ENCODE peak calls at places on chromosomes 16 and 17, in six cellular contexts. V is GM23338, M is HCT116, X is neural progenitor cell, F is OCI-LY7, A is hepatocyte. E is an unnamed sample.

GRCh38 chr16:383326-384020 is 1.7 kb upstream of the PGAP6 start:
- DNase-seq in F (peak; percentile 93), X (peak; percentile 67), A (peak; percentile 82), V (peak; percentile 90), M (peak; percentile 59), E (no peak)

GRCh38 chr16:29804455-29805231 is 1.7 kb upstream of the MAZ start:
- DNase-seq in F (peak; percentile 53), A (no peak), V (peak; percentile 28), M (no peak), X (peak; percentile 43), E (peak; percentile 71)

GRCh38 chr17:38572665-38573365 is 32.9 kb downstream of the SRCIN1 start:
- DNase-seq in M (no peak), A (peak; percentile 72), X (peak; percentile 94), F (no peak), V (peak; percentile 77), E (peak; percentile 26)

GRCh38 chr16:825298-826061 is 24.9 kb upstream of the GNG13 start:
- DNase-seq in X (no peak), A (peak; percentile 58), F (no peak), V (no peak), M (no peak), E (peak; percentile 59)

GRCh38 chr17:66089764-66090163 is 102.2 kb downstream of the CEP112 start:
- DNase-seq in F (no peak), M (no peak), X (no peak), A (no peak), V (no peak), E (no peak)

GRCh38 chr17:2266045-2266864 is 37.3 kb downstream of the SMG6 start:
- DNase-seq in A (no peak), V (no peak), X (no peak), F (no peak), M (no peak), E (no peak)

GRCh38 chr16:78106659-78107058 is 7.2 kb downstream of the WWOX start:
- DNase-seq in X (no peak), M (no peak), A (no peak), V (no peak), F (no peak), E (no peak)

GRCh38 chr17:7956208-7956965 is 24.4 kb downstream of the CNTROB start:
- DNase-seq in V (no peak), A (peak; percentile 77), M (no peak), F (no peak), X (no peak), E (no peak)

GRCh38 chr16:11424118-11424460 is 78.8 kb downstream of the RMI2 start:
- DNase-seq in X (no peak), V (no peak), A (no peak), M (no peak), F (no peak), E (no peak)

GRCh38 chr17:55426851-55427586 is 5.4 kb upstream of the MMD start:
- DNase-seq in F (no peak), M (no peak), X (no peak), A (no peak), V (no peak), E (peak; percentile 85)

GRCh38 chr16:61909074-61909473 is 127.2 kb downstream of the CDH8 start:
- DNase-seq in F (no peak), V (no peak), X (no peak), M (no peak), A (no peak), E (no peak)

GRCh38 chr16:56401482-56401881 is 23.9 kb downstream of the AMFR start:
- DNase-seq in F (peak; percentile 19), M (peak; percentile 12), X (peak; percentile 22), A (no peak), V (peak; percentile 66), E (no peak)

GRCh38 chr16:67283826-67284555 is 4.7 kb downstream of the PLEKHG4 start:
- DNase-seq in M (no peak), F (no peak), V (no peak), A (no peak), X (no peak), E (no peak)

GRCh38 chr16:52976539-52977167 is 76.0 kb downstream of the CHD9NB start:
- DNase-seq in A (peak; percentile 42), X (peak; percentile 30), V (peak; percentile 64), M (peak; percentile 7), F (peak; percentile 49), E (peak; percentile 50)

GRCh38 chr16:57372372-57373116 is at the start of gene CX3CL1:
- DNase-seq in M (no peak), X (peak; percentile 93), F (no peak), A (peak; percentile 88), V (peak; percentile 81), E (peak; percentile 61)

GRCh38 chr17:8465381-8466158 is 29.9 kb downstream of the NDEL1 start:
- DNase-seq in A (no peak), M (no peak), X (no peak), V (no peak), F (no peak), E (no peak)

GRCh38 chr17:34259151-34259550 is 4.1 kb downstream of the CCL2 start:
- DNase-seq in F (no peak), A (no peak), M (no peak), X (no peak), V (no peak), E (peak; percentile 82)

GRCh38 chr17:81890447-81891302 is 711 bp downstream of the ALYREF start:
- DNase-seq in F (peak; percentile 71), M (no peak), V (peak; percentile 42), A (peak; percentile 50), X (peak; percentile 50), E (peak; percentile 58)

GRCh38 chr16:74736531-74737157 is 36.0 kb upstream of the MLKL start:
- DNase-seq in A (no peak), X (no peak), V (no peak), F (no peak), M (no peak), E (no peak)

GRCh38 chr17:3127451-3127850 is at the start of gene OR1G1:
- DNase-seq in M (no peak), X (no peak), F (no peak), A (no peak), V (no peak), E (no peak)

GRCh38 chr16:889586-889985 is 81.2 kb downstream of the LMF1 start:
- DNase-seq in X (no peak), F (no peak), M (no peak), A (no peak), V (no peak), E (no peak)

GRCh38 chr17:30380106-30380420 is 1.3 kb downstream of the CPD start:
- DNase-seq in F (peak; percentile 35), X (peak; percentile 25), V (no peak), M (no peak), A (no peak), E (peak; percentile 52)

GRCh38 chr16:80680839-80681238 is 123.6 kb downstream of the CDYL2 start:
- DNase-seq in A (no peak), M (no peak), F (peak; percentile 24), V (no peak), X (no peak), E (no peak)

GRCh38 chr17:73801455-73802100 is 157.3 kb upstream of the SDK2 start:
- DNase-seq in X (no peak), F (no peak), V (no peak), A (no peak), M (no peak), E (no peak)

DNA sequence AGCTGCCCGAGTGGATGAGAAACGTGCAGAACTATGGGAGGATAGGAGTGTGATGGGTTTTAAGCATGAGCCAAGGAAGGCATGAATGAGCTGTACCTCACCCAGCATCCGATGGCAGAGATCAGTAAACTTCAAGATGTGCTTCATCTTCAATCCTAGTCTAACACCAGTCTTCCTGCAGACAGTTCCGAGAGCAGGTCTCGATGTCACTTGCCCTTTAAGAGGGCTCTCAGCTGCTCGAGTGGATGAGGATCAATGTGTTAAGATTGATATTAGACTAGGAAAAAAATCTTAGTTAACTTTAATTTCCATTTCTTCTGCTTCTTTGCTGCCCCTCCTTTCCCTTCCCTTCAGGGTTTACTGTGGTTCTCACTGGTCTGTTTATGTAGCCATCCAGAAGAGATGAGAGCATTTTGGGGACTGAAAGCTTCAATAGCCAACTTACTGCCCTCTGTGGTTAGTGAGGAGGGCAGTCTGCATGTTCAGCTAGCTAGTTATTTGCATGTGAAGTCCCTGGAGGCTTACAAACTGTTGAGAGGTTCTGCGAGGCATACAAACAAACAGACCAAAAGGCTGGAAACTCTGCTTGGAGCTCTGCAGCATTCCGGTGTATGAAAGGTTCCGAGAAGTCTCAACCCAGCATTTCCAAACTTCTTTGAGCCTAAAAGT is 15.3 kb downstream of the KLHL36 start:
- DNase-seq in X (no peak), A (no peak), V (no peak), M (no peak), F (peak; percentile 76), E (no peak)
- TF ChIP-seq EZH2phosphoT487 in X (no peak), A (no peak), V (no peak), M (no peak), F (no peak), E (no peak)

DNA sequence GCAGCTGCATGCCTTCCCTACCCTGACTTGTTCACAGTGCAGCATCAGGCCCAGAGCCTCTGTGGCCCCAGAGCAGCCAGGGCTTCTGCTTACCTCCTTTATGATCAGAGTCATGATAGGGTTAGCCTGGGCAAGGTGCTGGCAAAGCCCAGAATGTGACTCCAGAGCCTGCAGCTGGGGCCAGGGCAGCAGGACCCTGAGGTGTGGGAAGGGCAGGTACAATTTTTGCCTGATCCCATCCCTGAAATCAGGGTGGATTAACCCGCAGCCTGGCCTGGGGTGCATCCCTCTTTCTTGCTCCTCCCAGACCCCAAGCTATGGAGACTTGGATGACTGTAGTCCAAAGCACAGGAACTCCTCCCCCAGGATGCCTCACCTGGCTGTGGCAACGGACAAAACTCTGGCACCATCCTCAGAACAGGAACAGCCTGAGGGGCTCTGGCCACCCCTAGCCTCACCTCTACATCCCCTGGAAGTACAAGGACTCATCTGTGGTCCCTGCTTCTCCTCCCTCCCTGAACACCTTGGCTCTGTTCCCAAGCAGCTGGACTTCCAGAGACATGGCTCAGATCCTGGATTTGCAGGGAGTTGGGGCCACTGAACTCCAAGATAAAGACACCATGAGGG is 4.9 kb upstream of the DCAF7 start:
- DNase-seq in A (peak; percentile 2), X (no peak), V (no peak), M (no peak), F (no peak), E (no peak)
- TF ChIP-seq EZH2phosphoT487 in A (no peak), X (no peak), V (no peak), M (no peak), F (no peak), E (no peak)

DNA sequence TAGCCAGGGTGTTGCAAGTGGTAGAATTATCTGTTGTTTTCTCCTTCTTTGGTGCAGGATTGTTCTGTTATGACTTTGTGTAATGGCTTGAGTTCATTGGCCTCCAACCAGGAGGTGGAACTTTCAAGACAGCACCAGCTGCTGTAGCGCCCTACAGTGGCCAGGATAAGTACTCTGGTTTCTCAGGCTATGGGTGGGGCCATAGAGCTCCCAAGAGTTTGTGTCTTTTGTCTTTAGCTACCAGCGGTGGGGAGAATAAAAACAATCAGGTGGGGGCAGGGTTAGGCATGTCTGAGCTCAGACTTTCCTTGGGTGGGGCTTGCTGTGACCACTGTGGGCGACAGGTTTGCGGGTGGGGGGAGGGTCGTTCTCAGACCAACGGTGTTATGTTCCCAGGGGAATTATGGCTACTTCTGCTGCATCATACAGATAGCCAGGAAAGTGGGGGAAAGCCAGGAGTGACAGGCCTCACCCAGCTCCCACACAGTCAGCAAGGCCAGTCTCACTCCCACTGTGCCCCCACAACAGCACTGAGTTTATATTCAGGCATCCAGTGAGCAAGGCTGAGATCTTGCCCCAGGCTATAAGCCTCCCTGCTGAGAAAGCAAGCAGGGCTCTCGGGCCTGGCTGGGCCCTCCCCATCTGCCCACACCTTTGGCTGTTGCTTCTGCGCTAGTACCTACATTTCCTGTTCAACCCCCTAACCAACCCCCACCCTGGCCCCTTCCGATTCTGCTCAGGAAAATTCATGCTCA is 15.4 kb downstream of the ABCA10 start:
- DNase-seq in M (no peak), A (no peak), V (peak; percentile 68), F (peak; percentile 17), X (no peak), E (no peak)
- TF ChIP-seq EZH2phosphoT487 in M (no peak), A (no peak), V (no peak), F (no peak), X (no peak), E (no peak)

GRCh38 chr17:45129940-45130639 is 2.2 kb downstream of the PLCD3 start:
- DNase-seq in V (no peak), M (no peak), F (no peak), X (no peak), A (peak; percentile 67), E (peak; percentile 47)
- TF ChIP-seq EZH2phosphoT487 in V (no peak), M (no peak), F (no peak), X (no peak), A (no peak), E (no peak)

E was measured in GM23248.